ENCODE peak calls at places on chromosomes 3 and 15, in seven cellular contexts. T is hepatocyte, Y is colonic mucosa, F is aorta, E is adrenal gland, C is psoas muscle, X is body of pancreas. D is an unnamed sample. For H3K36me3, the result is how much of the 10 kb centered on the place peaks cover.

GRCh38 chr3:135057996-135058395 is 262.9 kb downstream of the EPHB1 start:
- DNase-seq in T (no peak), Y (no peak), F (no peak), E (no peak), C (no peak), X (no peak), D (no peak)

GRCh38 chr3:99232696-99233095 is 331.2 kb upstream of the DCBLD2 start:
- DNase-seq in T (no peak), Y (no peak), F (no peak), E (no peak), C (no peak), X (no peak), D (no peak)

GRCh38 chr3:72227536-72228070 is 442.7 kb upstream of the PROK2 start:
- DNase-seq in T (no peak), Y (no peak), F (no peak), E (no peak), C (no peak), X (no peak), D (no peak)

GRCh38 chr15:88246666-88247446 is 9.7 kb downstream of the NTRK3 start:
- DNase-seq in T (peak), Y (peak), F (peak), E (peak), C (peak), X (peak), D (peak)

GRCh38 chr15:33608714-33609113 is 297.9 kb downstream of the RYR3 start:
- DNase-seq in T (peak), Y (no peak), F (no peak), E (no peak), C (no peak), X (no peak), D (no peak)

GRCh38 chr3:140251678-140252077 is 316.7 kb downstream of the CLSTN2 start:
- DNase-seq in T (no peak), Y (no peak), F (no peak), E (no peak), C (no peak), X (no peak), D (no peak)

GRCh38 chr3:15997274-15997943 is 177.1 kb upstream of the GALNT15 start:
- DNase-seq in T (no peak), Y (no peak), F (no peak), E (no peak), C (no peak), X (no peak), D (no peak)

GRCh38 chr3:172519241-172519640 is 4.0 kb downstream of the TNFSF10 start:
- DNase-seq in T (no peak), Y (no peak), F (no peak), E (no peak), C (no peak), X (no peak), D (no peak)

GRCh38 chr3:184357248-184358139 is 3.9 kb downstream of the CLCN2 start:
- DNase-seq in T (no peak), Y (no peak), F (no peak), E (no peak), C (no peak), X (no peak), D (peak)

GRCh38 chr3:194728986-194729385 is 43.3 kb downstream of the FAM43A start:
- DNase-seq in T (no peak), Y (no peak), F (no peak), E (no peak), C (no peak), X (no peak), D (no peak)

GRCh38 chr15:45326776-45327175 is 51.6 kb downstream of the GATM start:
- DNase-seq in T (no peak), Y (no peak), F (no peak), E (no peak), C (no peak), X (no peak), D (no peak)

GRCh38 chr3:143295201-143296080 is 175.9 kb downstream of the CHST2 start:
- DNase-seq in T (no peak), Y (no peak), F (no peak), E (no peak), C (no peak), X (no peak), D (no peak)

GRCh38 chr3:109806929-109807328 is 469.6 kb upstream of the DPPA4 start:
- DNase-seq in T (no peak), Y (no peak), F (no peak), E (no peak), C (no peak), X (peak), D (no peak)

GRCh38 chr3:12135029-12135634 is 23.6 kb downstream of the TIMP4 start:
- DNase-seq in T (peak), Y (peak), F (peak), E (peak), C (peak), X (peak), D (peak)

GRCh38 chr3:13214847-13215472 is 141.7 kb upstream of the IQSEC1 start:
- DNase-seq in T (no peak), Y (no peak), F (no peak), E (no peak), C (peak), X (no peak), D (peak)

GRCh38 chr3:182115328-182116045 is 403.8 kb downstream of the SOX2 start:
- DNase-seq in T (no peak), Y (no peak), F (no peak), E (no peak), C (no peak), X (no peak), D (no peak)

GRCh38 chr3:112097378-112097777 is 11.2 kb downstream of the C3orf52 start:
- DNase-seq in T (peak), Y (peak), F (no peak), E (peak), C (no peak), X (peak), D (no peak)

GRCh38 chr3:52712291-52713212 is 6.6 kb downstream of the SPCS1 start:
- DNase-seq in T (no peak), Y (no peak), F (no peak), E (no peak), C (peak), X (no peak), D (no peak)

GRCh38 chr3:122621112-122621511 is 43.7 kb downstream of the PARP15 start:
- DNase-seq in T (no peak), Y (no peak), F (no peak), E (no peak), C (no peak), X (no peak), D (no peak)

GRCh38 chr3:79423417-79423816 is 344.4 kb downstream of the ROBO1 start:
- DNase-seq in T (no peak), Y (no peak), F (no peak), E (no peak), C (no peak), X (no peak), D (no peak)

GRCh38 chr15:70947369-70948335 is 55.0 kb downstream of the LRRC49 start:
- DNase-seq in T (no peak), Y (no peak), F (no peak), E (no peak), C (no peak), X (no peak), D (no peak)
- H3K27ac ChIP-seq in T (no peak), Y (no peak), F (no peak), E (no peak), C (no peak), X (no peak), D (no peak)

GRCh38 chr3:9678493-9678892 is 25.1 kb upstream of the CPNE9 start:
- DNase-seq in T (no peak), Y (no peak), F (no peak), E (no peak), C (no peak), X (no peak), D (no peak)
- H3K36me3 ChIP-seq in T (under half), Y (under half), F (under half), E (under half), C (half or more), X (under half), D (half or more)

GRCh38 chr15:74209560-74209958 is 7.0 kb upstream of the STRA6 start:
- DNase-seq in T (no peak), Y (no peak), F (no peak), E (no peak), C (no peak), X (no peak), D (no peak)
- H3K27ac ChIP-seq in T (peak), Y (no peak), F (no peak), E (no peak), C (no peak), X (no peak), D (no peak)

DNA sequence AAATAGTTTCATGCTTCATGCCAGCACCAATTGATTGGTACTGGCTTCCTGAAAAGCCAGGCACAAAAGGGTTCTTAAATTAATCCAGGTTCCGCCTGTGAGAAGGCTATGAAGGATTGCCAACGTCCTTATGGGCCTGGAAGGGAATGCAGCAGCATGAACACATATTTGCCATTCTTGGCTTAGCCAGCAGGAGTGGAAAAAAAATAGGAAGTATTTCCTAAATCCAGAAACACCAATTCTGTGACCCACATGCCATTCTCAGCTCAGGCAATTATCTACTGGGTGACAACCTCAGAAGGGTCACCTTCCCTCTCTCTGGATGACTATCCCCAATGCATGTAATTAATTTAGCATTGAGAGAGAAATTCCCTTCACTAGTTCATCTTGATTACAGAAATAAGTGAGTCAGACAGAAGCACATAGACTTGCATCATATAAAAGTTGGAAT is 36.0 kb downstream of the ADAMTS9 start:
- DNase-seq in T (no peak), Y (no peak), F (no peak), E (no peak), C (no peak), X (peak), D (no peak)
- H3K36me3 ChIP-seq in T (under half), Y (under half), F (under half), E (under half), C (half or more), X (under half), D (under half)

DNA sequence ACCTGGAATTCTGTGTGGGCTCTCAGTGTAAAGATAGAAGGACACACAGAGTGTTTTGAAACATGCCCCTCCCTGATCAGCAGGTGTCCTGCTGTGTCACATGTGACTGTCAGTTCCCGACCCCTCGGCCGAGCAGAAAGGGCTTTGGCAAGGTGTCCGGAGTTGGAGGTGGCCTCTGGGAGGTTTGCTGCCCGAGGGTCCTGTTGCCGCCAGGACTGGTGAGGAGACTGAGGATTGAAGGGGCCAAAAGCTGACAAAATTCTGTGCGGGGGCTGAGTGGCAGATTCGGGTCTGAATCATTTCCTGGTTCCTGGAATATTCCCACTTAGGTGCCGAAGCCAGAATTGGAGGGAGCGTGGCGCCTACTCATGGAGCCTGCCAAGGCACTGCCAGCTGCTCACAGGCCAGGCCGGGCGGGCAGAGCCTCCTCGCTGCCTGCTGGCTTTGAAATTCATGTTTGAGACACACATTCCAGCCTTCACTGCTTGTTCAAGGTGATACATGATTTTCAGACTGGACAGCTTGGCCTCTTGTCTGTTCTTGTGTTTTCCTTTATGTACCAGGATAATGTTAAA is 83.8 kb downstream of the APBA2 start:
- DNase-seq in T (no peak), Y (no peak), F (no peak), E (no peak), C (no peak), X (no peak), D (no peak)
- H3K27ac ChIP-seq in T (no peak), Y (no peak), F (no peak), E (no peak), C (no peak), X (no peak), D (no peak)

GRCh38 chr3:193391902-193392301 is 13.3 kb upstream of the ATP13A5 start:
- DNase-seq in T (no peak), Y (no peak), F (no peak), E (peak), C (no peak), X (no peak), D (no peak)

GRCh38 chr3:193388371-193388770 is 9.8 kb upstream of the ATP13A5 start:
- DNase-seq in T (no peak), Y (no peak), F (no peak), E (no peak), C (no peak), X (no peak), D (no peak)

DNA sequence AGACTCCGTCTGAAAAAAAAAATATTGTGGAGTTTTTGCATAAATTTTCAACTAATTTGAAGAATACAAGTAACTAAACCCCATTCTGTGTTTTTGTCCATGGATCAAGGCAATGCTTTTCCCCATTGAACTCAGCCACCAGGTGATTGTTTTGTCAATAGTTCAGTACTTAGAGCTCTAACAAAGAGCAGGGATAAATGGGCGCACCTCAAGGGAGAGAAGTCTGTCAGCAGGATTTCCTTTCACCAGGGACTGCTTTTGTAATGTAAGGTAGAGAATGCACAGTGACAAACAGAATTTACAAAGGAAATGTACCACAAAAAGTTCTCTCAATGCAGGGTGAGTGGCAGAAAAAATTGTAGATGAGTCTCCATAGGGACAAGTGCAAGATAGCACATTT is 10.8 kb upstream of the ATP13A5 start:
- DNase-seq in T (no peak), Y (no peak), F (no peak), E (no peak), C (no peak), X (no peak), D (no peak)
- H3K36me3 ChIP-seq in T (under half), Y (under half), F (under half), E (under half), C (under half), X (under half), D (under half)

DNA sequence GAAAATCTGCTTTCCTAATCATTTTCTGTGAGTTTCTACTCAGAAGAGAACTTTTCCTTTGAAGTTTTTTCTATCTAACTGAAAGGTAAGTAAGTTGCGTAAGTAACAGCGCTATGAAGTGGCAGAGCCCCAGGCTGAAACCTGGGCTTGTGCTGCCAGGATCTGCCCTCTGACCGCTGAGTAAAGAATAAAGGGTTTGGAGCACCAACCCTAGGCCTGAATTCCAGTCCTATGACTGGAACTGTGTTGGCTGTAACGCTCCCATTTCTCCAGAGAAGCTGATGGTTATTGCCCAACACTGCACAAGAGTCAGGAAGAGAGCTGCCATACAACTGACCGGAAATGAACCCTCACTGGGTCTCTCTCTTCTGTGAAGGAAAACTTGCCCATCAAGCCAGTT is 87.0 kb downstream of the FOXB1 start:
- DNase-seq in T (peak), Y (no peak), F (no peak), E (no peak), C (peak), X (peak), D (no peak)
- H3K27ac ChIP-seq in T (peak), Y (no peak), F (no peak), E (no peak), C (no peak), X (no peak), D (no peak)

GRCh38 chr15:59150185-59150584 is 45.2 kb downstream of the CCNB2 start:
- DNase-seq in T (no peak), Y (no peak), F (no peak), E (no peak), C (no peak), X (no peak), D (no peak)
- H3K36me3 ChIP-seq in T (under half), Y (under half), F (under half), E (under half), C (half or more), X (under half), D (under half)

GRCh38 chr3:37029111-37029510 is 35.8 kb downstream of the MLH1 start:
- DNase-seq in T (no peak), Y (no peak), F (no peak), E (no peak), C (no peak), X (no peak), D (no peak)

GRCh38 chr3:37028329-37028728 is 35.0 kb downstream of the MLH1 start:
- DNase-seq in T (peak), Y (no peak), F (peak), E (peak), C (peak), X (peak), D (no peak)

GRCh38 chr3:37029516-37030163 is 36.3 kb downstream of the MLH1 start:
- DNase-seq in T (no peak), Y (no peak), F (no peak), E (no peak), C (no peak), X (no peak), D (no peak)

GRCh38 chr3:37031115-37031682 is 37.9 kb downstream of the MLH1 start:
- DNase-seq in T (no peak), Y (no peak), F (no peak), E (no peak), C (no peak), X (peak), D (no peak)

DNA sequence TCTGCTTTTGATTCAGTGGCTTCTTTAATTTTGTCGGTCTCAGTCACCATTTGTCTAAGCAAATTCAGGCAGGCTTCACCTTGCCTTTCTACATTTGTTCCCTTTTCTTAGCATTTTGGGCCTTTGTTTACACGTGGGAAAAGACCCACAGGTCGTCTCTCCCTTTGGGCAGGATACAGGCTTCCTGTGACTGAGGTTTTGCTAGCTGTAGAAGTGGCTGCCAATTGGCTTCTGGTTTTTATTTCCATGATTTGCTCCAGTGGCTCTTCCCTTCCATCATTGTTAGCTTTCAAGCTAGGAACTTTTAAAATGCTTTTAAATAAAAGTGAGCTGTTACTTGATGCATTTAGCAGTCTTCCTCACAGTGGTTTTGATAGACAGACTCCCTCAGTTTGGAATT is 37.3 kb downstream of the MLH1 start:
- DNase-seq in T (no peak), Y (no peak), F (no peak), E (no peak), C (no peak), X (no peak), D (no peak)
- H3K27ac ChIP-seq in T (no peak), Y (no peak), F (peak), E (no peak), C (peak), X (no peak), D (no peak)

DNA sequence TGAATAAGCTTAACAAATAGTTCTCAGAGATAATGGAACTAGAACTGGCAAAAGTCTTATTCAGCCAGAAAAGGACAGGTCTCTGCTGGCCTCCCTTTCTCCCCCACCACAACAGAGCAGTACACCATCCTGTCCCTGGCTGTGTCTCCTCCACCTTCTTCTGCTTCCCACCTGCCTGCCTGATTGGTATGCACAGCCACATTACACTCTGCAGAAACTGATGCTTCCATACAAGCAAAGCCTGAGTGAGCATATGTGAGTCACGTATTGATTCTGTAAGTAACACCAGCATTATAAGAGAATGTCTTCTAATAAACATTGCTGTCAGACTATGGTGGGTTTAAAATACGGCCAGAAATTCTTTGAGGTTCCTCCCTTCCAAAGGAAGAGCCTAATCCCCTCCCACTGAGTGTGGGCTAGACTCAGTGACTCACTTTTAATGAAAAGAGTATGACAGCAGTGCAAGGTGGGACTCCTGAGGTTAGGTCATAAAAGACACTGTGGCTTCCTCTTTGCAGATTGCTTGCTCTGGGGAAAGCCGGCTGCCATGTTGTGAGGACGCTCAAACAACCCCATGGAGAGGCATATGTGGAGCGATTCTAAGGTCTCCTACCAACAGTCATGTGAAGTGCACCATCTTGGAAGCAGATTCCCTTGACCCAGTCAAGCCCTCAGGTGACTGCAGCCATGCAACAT is 44.4 kb downstream of the ANXA2 start:
- DNase-seq in T (no peak), Y (no peak), F (no peak), E (no peak), C (no peak), X (no peak), D (no peak)
- H3K36me3 ChIP-seq in T (under half), Y (under half), F (under half), E (under half), C (half or more), X (under half), D (under half)

D was measured in kidney.